ENCODE peak calls at places on chromosome 18, in nine cellular contexts. V, W, K, X, L, D, Z, F and Y are unnamed samples.

GRCh38 chr18:52588916-52589315 is 248.9 kb downstream of the DCC start:
- DNase-seq in V (no peak), W (no peak), K (no peak), X (no peak), L (no peak), D (no peak), Z (no peak), F (no peak), Y (no peak)

GRCh38 chr18:37524546-37525301 is 40.9 kb downstream of the CELF4 start:
- DNase-seq in V (no peak), W (no peak), K (no peak), X (no peak), L (no peak), D (no peak), Z (no peak), F (no peak), Y (no peak)

GRCh38 chr18:13530879-13531387 is 195.4 kb downstream of the FAM210A start:
- DNase-seq in V (no peak), W (peak; percentile 46), K (peak; percentile 59), X (peak; percentile 92), L (peak; percentile 75), D (peak; percentile 79), Z (peak; percentile 4), F (peak; percentile 13), Y (peak; percentile 20)

GRCh38 chr18:63185979-63186378 is 133.6 kb downstream of the BCL2 start:
- DNase-seq in V (no peak), W (no peak), K (no peak), X (no peak), L (no peak), D (no peak), Z (no peak), F (no peak), Y (no peak)

GRCh38 chr18:23211146-23211545 is 75.9 kb downstream of the CABLES1 start:
- DNase-seq in V (no peak), W (no peak), K (no peak), X (no peak), L (no peak), D (no peak), Z (no peak), F (no peak), Y (no peak)

GRCh38 chr18:1541478-1541877 is 636.8 kb downstream of the ADCYAP1 start:
- DNase-seq in V (no peak), W (no peak), K (no peak), X (no peak), L (no peak), D (no peak), Z (no peak), F (no peak), Y (no peak)

GRCh38 chr18:28163201-28163778 is 13.6 kb downstream of the CDH2 start:
- DNase-seq in V (no peak), W (no peak), K (no peak), X (no peak), L (no peak), D (no peak), Z (no peak), F (no peak), Y (no peak)

GRCh38 chr18:36028859-36029258 is 38.5 kb downstream of the RPRD1A start:
- DNase-seq in V (no peak), W (no peak), K (peak; percentile 81), X (no peak), L (peak; percentile 68), D (no peak), Z (no peak), F (no peak), Y (no peak)

GRCh38 chr18:66193938-66194337 is 410.0 kb downstream of the CDH19 start:
- DNase-seq in V (no peak), W (no peak), K (no peak), X (no peak), L (no peak), D (no peak), Z (no peak), F (no peak), Y (no peak)

GRCh38 chr18:2143666-2144065 is 427.6 kb downstream of the METTL4 start:
- DNase-seq in V (no peak), W (no peak), K (no peak), X (no peak), L (no peak), D (no peak), Z (no peak), F (no peak), Y (no peak)

GRCh38 chr18:62288669-62289016 is 36.5 kb upstream of the TNFRSF11A start:
- DNase-seq in V (no peak), W (no peak), K (no peak), X (no peak), L (no peak), D (no peak), Z (no peak), F (no peak), Y (no peak)

GRCh38 chr18:63775166-63775730 is at the start of gene SERPINB7:
- DNase-seq in V (no peak), W (peak; percentile 20), K (no peak), X (no peak), L (no peak), D (no peak), Z (peak; percentile 10), F (no peak), Y (no peak)

GRCh38 chr18:1308686-1309085 is 404.0 kb downstream of the ADCYAP1 start:
- DNase-seq in V (no peak), W (no peak), K (no peak), X (no peak), L (no peak), D (no peak), Z (no peak), F (no peak), Y (no peak)

GRCh38 chr18:33375829-33376228 is 64.7 kb downstream of the CCDC178 start:
- DNase-seq in V (no peak), W (no peak), K (no peak), X (no peak), L (no peak), D (no peak), Z (no peak), F (no peak), Y (no peak)

GRCh38 chr18:53702480-53702879 is 522.0 kb downstream of the MBD2 start:
- DNase-seq in V (no peak), W (no peak), K (no peak), X (no peak), L (no peak), D (no peak), Z (no peak), F (no peak), Y (no peak)

GRCh38 chr18:45058076-45058475 is 377.4 kb downstream of the SETBP1 start:
- DNase-seq in V (no peak), W (no peak), K (no peak), X (no peak), L (no peak), D (no peak), Z (no peak), F (no peak), Y (no peak)

GRCh38 chr18:79507546-79508480 is 112.1 kb downstream of the NFATC1 start:
- DNase-seq in V (no peak), W (no peak), K (peak; percentile 58), X (peak; percentile 93), L (peak; percentile 82), D (peak; percentile 92), Z (no peak), F (no peak), Y (peak; percentile 81)
- TF ChIP-seq POLR2A in V (no peak), W (no peak), K (no peak), X (no peak), L (no peak), D (no peak), Z (no peak), F (no peak), Y (peak; percentile 82)

GRCh38 chr18:12278765-12279682 is 24.9 kb downstream of the CIDEA start:
- DNase-seq in V (no peak), W (no peak), K (peak; percentile 44), X (peak; percentile 95), L (peak; percentile 78), D (peak; percentile 93), Z (no peak), F (peak; percentile 78), Y (no peak)

GRCh38 chr18:12274793-12275192 is 20.6 kb downstream of the CIDEA start:
- DNase-seq in V (no peak), W (no peak), K (no peak), X (no peak), L (no peak), D (no peak), Z (no peak), F (no peak), Y (no peak)

GRCh38 chr18:12279781-12280531 is 25.8 kb downstream of the CIDEA start:
- DNase-seq in V (no peak), W (no peak), K (no peak), X (no peak), L (no peak), D (no peak), Z (no peak), F (no peak), Y (no peak)

GRCh38 chr18:12278153-12278764 is 24.1 kb downstream of the CIDEA start:
- DNase-seq in V (no peak), W (no peak), K (no peak), X (no peak), L (no peak), D (no peak), Z (no peak), F (no peak), Y (peak; percentile 27)

GRCh38 chr18:12276736-12277554 is 22.8 kb downstream of the CIDEA start:
- DNase-seq in V (no peak), W (no peak), K (no peak), X (no peak), L (no peak), D (no peak), Z (no peak), F (no peak), Y (no peak)
- TF ChIP-seq POLR2A in V (no peak), W (no peak), K (no peak), X (no peak), L (no peak), D (no peak), Z (no peak), F (no peak), Y (no peak)

GRCh38 chr18:50453014-50453680 is 78.3 kb downstream of the SKA1 start:
- DNase-seq in V (no peak), W (no peak), K (no peak), X (no peak), L (no peak), D (no peak), Z (no peak), F (no peak), Y (no peak)
- TF ChIP-seq POLR2A in V (no peak), W (no peak), K (no peak), X (no peak), L (no peak), D (no peak), Z (no peak), F (no peak), Y (no peak)

DNA sequence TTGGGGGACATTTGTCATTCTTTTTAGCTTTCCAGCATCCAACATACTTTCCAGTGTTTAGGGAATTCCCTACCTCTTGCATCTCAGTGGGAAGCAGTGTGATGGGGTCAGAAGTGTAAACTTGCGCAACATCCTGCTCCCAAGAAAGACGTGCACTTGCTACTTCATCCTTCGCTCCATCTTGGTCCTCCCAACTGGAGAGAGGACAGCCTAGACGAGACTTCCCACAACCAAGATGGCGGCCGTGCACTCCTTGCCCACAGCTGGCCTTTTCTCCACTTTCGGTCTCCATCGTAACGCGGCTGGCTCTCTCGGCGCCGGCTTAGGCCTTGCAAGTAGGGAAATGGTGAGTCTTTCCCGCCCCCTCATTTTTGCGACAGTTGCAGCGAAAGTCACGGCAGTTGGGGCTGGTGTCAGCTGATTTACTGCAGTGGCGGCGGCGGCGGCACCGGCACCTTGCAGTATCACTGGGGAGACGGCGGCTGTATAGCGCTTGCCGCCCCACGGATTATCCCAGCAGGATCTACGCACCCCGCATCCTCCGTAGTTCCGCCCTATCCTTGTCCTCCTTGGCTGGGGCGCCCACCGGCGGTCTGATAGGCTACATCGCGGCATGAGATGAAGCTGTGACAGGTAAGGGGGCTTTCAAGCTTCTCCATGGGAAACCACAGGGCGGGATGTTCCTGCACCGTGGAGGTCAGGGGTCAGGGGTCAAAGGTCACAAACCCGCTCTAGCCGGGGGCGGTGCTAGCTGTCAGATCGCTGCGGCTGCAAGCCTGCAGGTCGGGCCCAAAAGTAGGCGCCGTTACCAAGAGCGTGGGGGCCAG is at the start of gene WDR7:
- DNase-seq in V (peak; percentile 83), W (peak; percentile 97), K (peak; percentile 99), X (peak; percentile 99), L (peak; percentile 99), D (peak; percentile 98), Z (peak; percentile 97), F (peak; percentile 93), Y (peak; percentile 100)
- TF ChIP-seq POLR2A in V (peak; percentile 79), W (no peak), K (no peak), X (no peak), L (no peak), D (no peak), Z (no peak), F (no peak), Y (peak; percentile 73)